ENCODE peak calls at places on chromosome 14, in ten cellular contexts. H is kidney; W is DND-41; G is prostate gland; E is CD4-positive, alpha-beta memory T cell; U is effector memory CD4-positive, alpha-beta T cell; S is A549; O is ascending aorta; Y is cardiac muscle cell; V is aorta. N is an unnamed sample. For H3K4me1, the result is how much of the 10 kb centered on the place peaks cover.

GRCh38 chr14:20799955-20800544 is 2.6 kb downstream of the RNASE1 start:
- DNase-seq in H (no peak), W (no peak), G (no peak), E (no peak), U (no peak), S (no peak), O (no peak), Y (peak), V (no peak), N (peak)

GRCh38 chr14:101044741-101045140 is 141.2 kb upstream of the RTL1 start:
- DNase-seq in H (no peak), W (no peak), G (no peak), E (no peak), U (no peak), S (no peak), O (no peak), Y (no peak), V (no peak), N (no peak)

GRCh38 chr14:52730708-52731111 is 744 bp downstream of the STYX start:
- DNase-seq in H (no peak), W (no peak), G (no peak), E (no peak), U (no peak), S (no peak), O (no peak), Y (no peak), V (no peak), N (no peak)

GRCh38 chr14:91373591-91374245 is 43.9 kb downstream of the CCDC88C start:
- DNase-seq in H (no peak), W (peak), G (no peak), E (peak), U (peak), S (no peak), O (no peak), Y (no peak), V (no peak), N (no peak)

GRCh38 chr14:57657487-57657886 is 163.8 kb upstream of the CCDC198 start:
- DNase-seq in H (no peak), W (no peak), G (no peak), E (no peak), U (no peak), S (no peak), O (no peak), Y (no peak), V (no peak), N (no peak)

GRCh38 chr14:58272589-58273372 is 25.6 kb upstream of the ARID4A start:
- DNase-seq in H (no peak), W (no peak), G (no peak), E (no peak), U (no peak), S (peak), O (no peak), Y (no peak), V (no peak), N (no peak)

GRCh38 chr14:36518031-36518585 is 1.9 kb downstream of the NKX2-1 start:
- DNase-seq in H (peak), W (no peak), G (no peak), E (no peak), U (no peak), S (no peak), O (no peak), Y (no peak), V (no peak), N (no peak)

GRCh38 chr14:67285876-67286452 is 44.7 kb downstream of the PALS1 start:
- DNase-seq in H (no peak), W (no peak), G (no peak), E (peak), U (no peak), S (peak), O (no peak), Y (peak), V (no peak), N (no peak)

GRCh38 chr14:85252011-85252410 is 277.9 kb upstream of the FLRT2 start:
- DNase-seq in H (no peak), W (no peak), G (no peak), E (no peak), U (no peak), S (no peak), O (no peak), Y (no peak), V (no peak), N (no peak)

GRCh38 chr14:28536889-28537288 is 229.7 kb upstream of the FOXG1 start:
- DNase-seq in H (no peak), W (no peak), G (no peak), E (no peak), U (no peak), S (no peak), O (no peak), Y (no peak), V (no peak), N (no peak)

GRCh38 chr14:55803506-55804197 is 223.6 kb downstream of the KTN1 start:
- DNase-seq in H (no peak), W (no peak), G (no peak), E (no peak), U (no peak), S (no peak), O (no peak), Y (no peak), V (no peak), N (no peak)

GRCh38 chr14:74265312-74265965 is 26.2 kb downstream of the VSX2 start:
- DNase-seq in H (no peak), W (no peak), G (no peak), E (no peak), U (no peak), S (no peak), O (no peak), Y (no peak), V (peak), N (no peak)

GRCh38 chr14:27528328-27528727 is 930.5 kb upstream of the NOVA1 start:
- DNase-seq in H (no peak), W (no peak), G (no peak), E (no peak), U (no peak), S (peak), O (no peak), Y (peak), V (no peak), N (no peak)

GRCh38 chr14:38079268-38079667 is 128.4 kb upstream of the SSTR1 start:
- DNase-seq in H (no peak), W (no peak), G (no peak), E (no peak), U (no peak), S (peak), O (no peak), Y (no peak), V (no peak), N (no peak)

GRCh38 chr14:75906680-75907280 is 75.0 kb downstream of the TGFB3 start:
- DNase-seq in H (no peak), W (peak), G (peak), E (peak), U (peak), S (peak), O (no peak), Y (peak), V (peak), N (no peak)

GRCh38 chr14:65414961-65415589 is 2.5 kb downstream of the FUT8 start:
- DNase-seq in H (no peak), W (peak), G (no peak), E (peak), U (no peak), S (peak), O (no peak), Y (peak), V (no peak), N (no peak)

GRCh38 chr14:75715926-75716780 is 55.1 kb downstream of the TTLL5 start:
- DNase-seq in H (no peak), W (no peak), G (no peak), E (no peak), U (no peak), S (no peak), O (no peak), Y (no peak), V (no peak), N (no peak)

GRCh38 chr14:78785265-78785664 is 615.1 kb downstream of the NRXN3 start:
- DNase-seq in H (no peak), W (no peak), G (peak), E (no peak), U (no peak), S (no peak), O (no peak), Y (no peak), V (no peak), N (no peak)

GRCh38 chr14:60356921-60357550 is 108.0 kb downstream of the PPM1A start:
- DNase-seq in H (no peak), W (no peak), G (no peak), E (no peak), U (no peak), S (no peak), O (no peak), Y (peak), V (no peak), N (no peak)

GRCh38 chr14:33014710-33015109 is 76.0 kb downstream of the NPAS3 start:
- DNase-seq in H (no peak), W (no peak), G (no peak), E (no peak), U (no peak), S (no peak), O (no peak), Y (no peak), V (no peak), N (no peak)

GRCh38 chr14:51566831-51567582 is 84.7 kb upstream of the FRMD6 start:
- DNase-seq in H (no peak), W (peak), G (no peak), E (peak), U (no peak), S (no peak), O (no peak), Y (no peak), V (no peak), N (no peak)

GRCh38 chr14:66482873-66483272 is 3.3 kb upstream of the CCDC196 start:
- DNase-seq in H (no peak), W (no peak), G (no peak), E (no peak), U (no peak), S (no peak), O (no peak), Y (no peak), V (no peak), N (no peak)

GRCh38 chr14:22981090-22982012 is 1.0 kb downstream of the AJUBA start:
- DNase-seq in H (peak), W (no peak), G (no peak), E (peak), U (no peak), S (peak), O (no peak), Y (peak), V (peak), N (no peak)

GRCh38 chr14:34536951-34537676 is 2.4 kb downstream of the EAPP start:
- DNase-seq in H (no peak), W (no peak), G (no peak), E (no peak), U (no peak), S (no peak), O (no peak), Y (no peak), V (no peak), N (no peak)

GRCh38 chr14:80465541-80466220 is 254.4 kb upstream of the DIO2 start:
- DNase-seq in H (no peak), W (no peak), G (no peak), E (no peak), U (no peak), S (no peak), O (no peak), Y (no peak), V (no peak), N (no peak)

GRCh38 chr14:100117647-100118376 is 41.6 kb downstream of the DEGS2 start:
- DNase-seq in H (peak), W (no peak), G (no peak), E (no peak), U (no peak), S (no peak), O (no peak), Y (no peak), V (no peak), N (no peak)

GRCh38 chr14:49769581-49770211 is 1.7 kb downstream of the KLHDC2 start:
- DNase-seq in H (no peak), W (no peak), G (no peak), E (no peak), U (no peak), S (no peak), O (no peak), Y (no peak), V (no peak), N (no peak)

GRCh38 chr14:90656986-90657385 is 159.2 kb downstream of the TTC7B start:
- DNase-seq in H (no peak), W (no peak), G (no peak), E (no peak), U (no peak), S (no peak), O (no peak), Y (no peak), V (no peak), N (no peak)

GRCh38 chr14:57355081-57355480 is 35.3 kb upstream of the NAA30 start:
- DNase-seq in H (no peak), W (no peak), G (no peak), E (no peak), U (no peak), S (no peak), O (no peak), Y (no peak), V (no peak), N (no peak)

GRCh38 chr14:45766247-45766646 is 513.2 kb upstream of the MIS18BP1 start:
- DNase-seq in H (no peak), W (no peak), G (no peak), E (no peak), U (no peak), S (no peak), O (no peak), Y (no peak), V (no peak), N (no peak)

GRCh38 chr14:80624581-80624980 is 317.0 kb downstream of the CEP128 start:
- DNase-seq in H (no peak), W (no peak), G (no peak), E (no peak), U (no peak), S (no peak), O (no peak), Y (no peak), V (no peak), N (no peak)

GRCh38 chr14:94386085-94387031 is 2.0 kb downstream of the SERPINA1 start:
- DNase-seq in H (no peak), W (no peak), G (no peak), E (no peak), U (no peak), S (no peak), O (no peak), Y (no peak), V (no peak), N (no peak)

GRCh38 chr14:73026243-73026844 is 562 bp downstream of the ZFYVE1 start:
- DNase-seq in H (no peak), W (no peak), G (no peak), E (no peak), U (no peak), S (no peak), O (no peak), Y (no peak), V (no peak), N (no peak)

GRCh38 chr14:74492413-74493342 is at the start of gene NPC2:
- DNase-seq in H (no peak), W (no peak), G (no peak), E (peak), U (no peak), S (no peak), O (no peak), Y (no peak), V (no peak), N (no peak)

GRCh38 chr14:30298266-30298795 is 260.6 kb upstream of the G2E3 start:
- DNase-seq in H (no peak), W (no peak), G (no peak), E (no peak), U (no peak), S (no peak), O (no peak), Y (no peak), V (no peak), N (no peak)

GRCh38 chr14:103551338-103551762 is 11.1 kb downstream of the BAG5 start:
- DNase-seq in H (peak), W (no peak), G (no peak), E (no peak), U (no peak), S (no peak), O (peak), Y (no peak), V (peak), N (no peak)

GRCh38 chr14:103549361-103550311 is 12.8 kb downstream of the BAG5 start:
- DNase-seq in H (peak), W (no peak), G (no peak), E (no peak), U (no peak), S (no peak), O (no peak), Y (no peak), V (peak), N (no peak)

GRCh38 chr14:103548463-103549351 is 13.8 kb downstream of the BAG5 start:
- DNase-seq in H (peak), W (no peak), G (no peak), E (no peak), U (no peak), S (no peak), O (no peak), Y (no peak), V (peak), N (no peak)

GRCh38 chr14:103552011-103552797 is 10.3 kb downstream of the BAG5 start:
- DNase-seq in H (peak), W (no peak), G (no peak), E (no peak), U (no peak), S (no peak), O (no peak), Y (no peak), V (peak), N (no peak)

GRCh38 chr14:103550451-103551337 is 11.8 kb downstream of the BAG5 start:
- DNase-seq in H (peak), W (no peak), G (no peak), E (no peak), U (no peak), S (no peak), O (no peak), Y (no peak), V (peak), N (no peak)
- H3K4me1 ChIP-seq in H (under half), W (under half), G (under half), E (under half), U (under half), S (under half), O (under half), Y (under half), V (under half), N (under half)

GRCh38 chr14:71387753-71388152 is 480.5 kb downstream of the PCNX1 start:
- DNase-seq in H (no peak), W (no peak), G (no peak), E (no peak), U (no peak), S (no peak), O (no peak), Y (no peak), V (no peak), N (no peak)
- H3K27ac ChIP-seq in H (no peak), W (no peak), G (no peak), E (no peak), U (no peak), S (no peak), O (no peak), Y (no peak), V (no peak), N (no peak)

DNA sequence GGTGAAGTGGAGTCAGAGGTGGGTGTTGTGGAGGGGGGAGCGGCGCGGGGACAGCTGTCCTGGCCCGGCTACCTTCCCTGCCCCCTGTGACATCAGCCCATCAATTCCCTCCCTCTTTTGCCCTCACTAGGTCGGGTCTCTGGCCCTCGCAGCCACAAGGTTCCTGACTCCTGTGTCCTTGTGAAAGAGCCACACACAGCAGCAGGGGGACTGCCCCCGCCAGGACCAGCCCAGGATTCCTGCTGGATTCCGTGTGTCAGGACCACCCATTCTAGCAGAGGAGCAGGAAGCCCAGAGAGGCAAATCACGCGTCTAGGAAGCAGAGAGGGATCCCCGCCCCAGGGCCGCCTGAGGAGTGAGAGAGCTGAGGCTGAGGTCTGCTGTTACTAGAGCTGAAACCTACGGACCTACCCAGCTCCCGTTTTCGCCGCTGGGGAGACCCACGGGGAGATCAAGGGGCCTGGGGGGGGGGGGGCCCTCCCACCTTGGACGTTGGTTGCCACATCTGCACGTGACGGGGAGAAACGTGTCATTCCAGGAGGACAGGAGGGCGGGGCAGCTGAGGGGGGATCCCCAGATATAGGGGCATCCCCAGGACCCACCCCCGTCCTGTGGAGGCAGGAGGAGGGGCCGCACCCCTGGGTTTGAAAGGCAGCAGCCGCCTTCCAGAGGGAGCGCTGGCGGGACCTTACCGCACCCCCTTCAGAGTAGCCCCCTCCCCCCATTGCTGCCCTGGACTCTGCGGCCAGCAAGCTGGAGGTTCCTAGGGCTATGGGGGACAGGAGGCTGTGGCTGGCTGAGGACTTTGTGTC is 12.5 kb upstream of the INF2 start:
- DNase-seq in H (peak), W (no peak), G (no peak), E (no peak), U (no peak), S (no peak), O (no peak), Y (peak), V (peak), N (no peak)
- H3K4me1 ChIP-seq in H (under half), W (under half), G (under half), E (under half), U (under half), S (half or more), O (under half), Y (under half), V (under half), N (half or more)

DNA sequence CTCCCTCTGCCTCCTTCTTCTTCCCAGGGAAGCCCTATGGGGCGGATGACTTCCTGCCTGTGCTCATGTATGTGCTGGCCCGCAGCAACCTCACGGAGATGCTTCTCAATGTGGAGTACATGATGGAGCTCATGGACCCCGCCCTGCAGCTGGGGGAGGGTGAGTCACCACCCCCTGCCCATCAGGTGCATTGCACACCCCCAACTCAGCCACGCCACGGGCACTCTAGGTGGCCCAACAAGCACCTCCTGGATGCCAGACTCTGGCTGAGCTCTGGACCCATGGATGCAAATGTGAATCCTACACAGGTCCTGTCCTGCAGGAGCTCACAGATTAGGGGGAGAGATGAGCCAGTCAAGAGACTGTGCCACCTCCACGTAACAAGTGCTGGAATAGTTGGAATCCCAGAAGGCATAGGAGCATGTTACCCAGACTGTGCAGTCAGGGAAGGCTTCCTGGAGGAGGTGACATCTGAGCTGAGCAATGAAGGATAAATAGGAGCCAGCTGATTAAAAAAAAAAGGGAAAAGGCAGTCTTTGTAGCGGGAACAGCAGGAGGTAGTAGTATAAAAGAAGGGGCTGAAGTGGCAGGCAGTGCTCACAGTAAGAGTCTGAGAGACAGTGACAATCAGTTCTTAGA is 71.9 kb downstream of the LGMN start:
- DNase-seq in H (peak), W (no peak), G (no peak), E (no peak), U (no peak), S (no peak), O (no peak), Y (no peak), V (peak), N (no peak)
- H3K27ac ChIP-seq in H (no peak), W (no peak), G (no peak), E (peak), U (no peak), S (no peak), O (no peak), Y (no peak), V (no peak), N (peak)

N was measured in esophagus squamous epithelium.